ENCODE peak calls at places on chromosome 20, in eight cellular contexts. One of them, this sample, is unnamed.

GRCh38 chr20:37907677-37908397 is 4.9 kb downstream of the VSTM2L start:
- DNase-seq in AG08395: peak
- DNase-seq in CD8-positive, alpha-beta T cell: no peak
- DNase-seq in cardiac fibroblast: peak
- DNase-seq in cardiac muscle cell: peak
- DNase-seq in GM12892: no peak
- DNase-seq in GDM1: no peak
- DNase-seq in NCI-H524: peak
- DNase-seq in this sample: peak

GRCh38 chr20:5781798-5782750 is 31.9 kb downstream of the SHLD1 start:
- DNase-seq in AG08395: no peak
- DNase-seq in CD8-positive, alpha-beta T cell: no peak
- DNase-seq in cardiac fibroblast: no peak
- DNase-seq in cardiac muscle cell: no peak
- DNase-seq in GM12892: no peak
- DNase-seq in GDM1: no peak
- DNase-seq in NCI-H524: no peak
- DNase-seq in this sample: no peak

GRCh38 chr20:21498646-21499045 is 15.2 kb downstream of the NKX2-2 start:
- DNase-seq in AG08395: no peak
- DNase-seq in CD8-positive, alpha-beta T cell: no peak
- DNase-seq in cardiac fibroblast: no peak
- DNase-seq in cardiac muscle cell: no peak
- DNase-seq in GM12892: no peak
- DNase-seq in GDM1: no peak
- DNase-seq in NCI-H524: peak
- DNase-seq in this sample: no peak

GRCh38 chr20:38635721-38636285 is 34.2 kb downstream of the ARHGAP40 start:
- DNase-seq in AG08395: no peak
- DNase-seq in CD8-positive, alpha-beta T cell: no peak
- DNase-seq in cardiac fibroblast: peak
- DNase-seq in cardiac muscle cell: peak
- DNase-seq in GM12892: no peak
- DNase-seq in GDM1: no peak
- DNase-seq in NCI-H524: peak
- DNase-seq in this sample: no peak

GRCh38 chr20:45279992-45280391 is 25.6 kb upstream of the SLPI start:
- DNase-seq in AG08395: no peak
- DNase-seq in CD8-positive, alpha-beta T cell: no peak
- DNase-seq in cardiac fibroblast: no peak
- DNase-seq in cardiac muscle cell: no peak
- DNase-seq in GM12892: no peak
- DNase-seq in GDM1: no peak
- DNase-seq in NCI-H524: no peak
- DNase-seq in this sample: no peak

GRCh38 chr20:39146394-39146793 is 184.2 kb downstream of the DHX35 start:
- DNase-seq in AG08395: no peak
- DNase-seq in CD8-positive, alpha-beta T cell: no peak
- DNase-seq in cardiac fibroblast: no peak
- DNase-seq in cardiac muscle cell: no peak
- DNase-seq in GM12892: no peak
- DNase-seq in GDM1: no peak
- DNase-seq in NCI-H524: no peak
- DNase-seq in this sample: no peak

GRCh38 chr20:19407731-19408130 is 195.3 kb downstream of the SLC24A3 start:
- DNase-seq in AG08395: no peak
- DNase-seq in CD8-positive, alpha-beta T cell: no peak
- DNase-seq in cardiac fibroblast: no peak
- DNase-seq in cardiac muscle cell: no peak
- DNase-seq in GM12892: no peak
- DNase-seq in GDM1: no peak
- DNase-seq in NCI-H524: no peak
- DNase-seq in this sample: no peak

GRCh38 chr20:63081351-63081750 is 74.6 kb upstream of the BHLHE23 start:
- DNase-seq in AG08395: no peak
- DNase-seq in CD8-positive, alpha-beta T cell: no peak
- DNase-seq in cardiac fibroblast: no peak
- DNase-seq in cardiac muscle cell: no peak
- DNase-seq in GM12892: no peak
- DNase-seq in GDM1: no peak
- DNase-seq in NCI-H524: no peak
- DNase-seq in this sample: no peak

GRCh38 chr20:61980647-61981583 is 84.8 kb downstream of the TAF4 start:
- DNase-seq in AG08395: peak
- DNase-seq in CD8-positive, alpha-beta T cell: no peak
- DNase-seq in cardiac fibroblast: peak
- DNase-seq in cardiac muscle cell: peak
- DNase-seq in GM12892: no peak
- DNase-seq in GDM1: no peak
- DNase-seq in NCI-H524: no peak
- DNase-seq in this sample: peak

GRCh38 chr20:14264869-14265268 is 72.5 kb downstream of the FLRT3 start:
- DNase-seq in AG08395: peak
- DNase-seq in CD8-positive, alpha-beta T cell: no peak
- DNase-seq in cardiac fibroblast: peak
- DNase-seq in cardiac muscle cell: peak
- DNase-seq in GM12892: no peak
- DNase-seq in GDM1: no peak
- DNase-seq in NCI-H524: peak
- DNase-seq in this sample: no peak

This sample was measured in nephron progenitor cell.